ENCODE peak calls at places on chromosomes 13 and 19, in eight cellular contexts. F is fibroblast of pulmonary artery, D is NB4, N is fibroblast of lung, X is esophagus squamous epithelium, J is mesothelial cell of epicardium, P is chondrocyte, R is adrenal gland. O is an unnamed sample.

GRCh38 chr13:48808689-48809088 is 155.0 kb downstream of the CYSLTR2 start:
- DNase-seq in N (peak; percentile 72), D (no peak), F (peak; percentile 46), X (no peak), P (no peak), J (no peak), R (peak; percentile 51), O (no peak)

GRCh38 chr13:105343134-105343806 is 1192.2 kb downstream of the EFNB2 start:
- DNase-seq in N (peak; percentile 78), R (no peak), P (no peak), J (no peak), D (peak; percentile 3), F (peak; percentile 21), X (no peak), O (no peak)

GRCh38 chr19:58098682-58098998 is 609 bp upstream of the ZSCAN18 start:
- DNase-seq in F (no peak), P (no peak), R (no peak), D (no peak), J (no peak), N (no peak), X (no peak), O (no peak)

GRCh38 chr13:99264053-99264452 is 5.9 kb upstream of the GPR18 start:
- DNase-seq in N (no peak), X (no peak), R (no peak), J (no peak), F (no peak), D (peak; percentile 71), P (no peak), O (no peak)

GRCh38 chr19:48330012-48330681 is 4.8 kb downstream of the EMP3 start:
- DNase-seq in P (no peak), J (peak; percentile 83), D (peak; percentile 100), F (no peak), R (peak; percentile 85), X (peak; percentile 39), N (peak; percentile 48), O (peak; percentile 82)

GRCh38 chr19:5006201-5006600 is 37.3 kb downstream of the KDM4B start:
- DNase-seq in P (no peak), F (peak; percentile 49), X (no peak), N (peak; percentile 34), J (no peak), D (peak; percentile 20), R (peak; percentile 71), O (no peak)

GRCh38 chr13:33454844-33455256 is 169.3 kb upstream of the STARD13 start:
- DNase-seq in P (no peak), X (no peak), F (peak; percentile 14), R (no peak), D (no peak), J (no peak), N (peak; percentile 83), O (no peak)

GRCh38 chr19:4379383-4380253 is 20.7 kb downstream of the SH3GL1 start:
- DNase-seq in D (no peak), P (no peak), N (peak; percentile 80), F (peak; percentile 73), X (no peak), J (no peak), R (peak; percentile 80), O (no peak)

GRCh38 chr19:6313398-6313969 is 19.9 kb downstream of the ACER1 start:
- DNase-seq in P (no peak), F (no peak), N (no peak), R (no peak), J (no peak), X (no peak), D (no peak), O (no peak)

GRCh38 chr13:40624338-40624737 is 42.1 kb downstream of the FOXO1 start:
- DNase-seq in N (peak; percentile 31), X (no peak), J (no peak), R (peak; percentile 72), P (no peak), F (no peak), D (no peak), O (no peak)

GRCh38 chr13:73547239-73547638 is 488.4 kb downstream of the KLF5 start:
- DNase-seq in F (no peak), J (no peak), X (no peak), R (no peak), N (no peak), P (no peak), D (no peak), O (no peak)

GRCh38 chr13:25171517-25172302 is at the start of gene AMER2:
- DNase-seq in D (no peak), F (peak; percentile 16), X (no peak), N (peak; percentile 11), P (no peak), J (peak; percentile 81), R (peak; percentile 77), O (peak; percentile 86)
- TF ChIP-seq CTCF in D (no peak), F (no peak), X (no peak), N (no peak), P (no peak), J (no peak), R (no peak), O (no peak)

GRCh38 chr13:30622551-30622950 is 4.8 kb downstream of the USPL1 start:
- DNase-seq in N (no peak), J (no peak), F (no peak), R (no peak), D (no peak), X (no peak), P (no peak), O (no peak)
- TF ChIP-seq CTCF in N (no peak), J (no peak), F (no peak), R (no peak), D (no peak), X (no peak), P (no peak), O (no peak)

DNA sequence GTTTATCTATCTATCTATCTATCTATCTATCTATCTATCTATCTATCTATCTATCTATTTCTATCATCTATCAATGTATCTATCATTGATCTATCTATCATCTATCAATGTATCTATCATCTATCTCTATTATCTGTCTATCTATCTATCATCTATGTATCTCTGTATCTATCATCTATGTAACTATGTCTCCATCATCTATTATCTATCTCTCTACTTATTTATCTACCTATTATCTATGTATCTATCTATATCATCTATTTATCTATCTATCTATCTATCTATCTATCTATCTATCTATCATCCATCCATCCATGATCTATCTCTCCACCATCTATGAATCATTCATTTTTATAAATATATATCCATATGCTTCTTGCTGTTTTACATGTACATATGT is 15.8 kb downstream of the CYP4F3 start:
- DNase-seq in F (no peak), N (no peak), R (no peak), J (no peak), P (no peak), D (no peak), X (no peak), O (no peak)
- TF ChIP-seq CTCF in F (no peak), N (no peak), R (no peak), J (no peak), P (no peak), D (no peak), X (no peak), O (no peak)

DNA sequence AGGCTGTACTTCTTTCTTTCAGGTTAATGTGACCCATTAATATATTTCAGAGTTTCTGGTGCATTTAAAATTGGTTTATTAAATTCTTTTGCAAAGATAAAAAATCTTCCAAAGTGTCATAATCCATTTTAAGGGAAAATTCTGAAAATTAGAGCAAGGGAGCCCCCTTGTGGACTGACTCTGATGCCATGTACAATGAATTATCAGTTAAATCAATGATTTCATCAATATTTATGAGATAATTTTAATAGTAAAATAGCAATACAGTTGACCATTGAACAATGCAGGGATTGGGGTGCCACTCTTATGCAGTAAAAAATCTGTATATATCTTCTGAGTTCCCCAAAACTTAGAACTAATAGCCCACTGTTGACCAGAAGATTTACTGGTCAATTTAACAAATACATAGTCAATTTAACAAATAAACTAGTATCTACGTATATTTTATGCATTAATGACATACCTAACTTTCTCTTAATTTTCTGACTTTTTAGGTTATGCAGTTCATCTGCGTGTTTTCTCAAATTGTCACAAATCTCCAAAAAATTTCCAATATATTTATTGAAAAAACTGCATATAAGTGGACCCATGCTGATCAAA is 479.1 kb upstream of the MIR17HG start:
- DNase-seq in J (no peak), P (no peak), F (peak; percentile 51), N (peak; percentile 7), D (peak; percentile 37), R (peak; percentile 51), X (no peak), O (peak; percentile 31)
- TF ChIP-seq CTCF in J (peak; percentile 85), P (peak; percentile 99), F (peak; percentile 68), N (peak; percentile 49), D (peak; percentile 47), R (peak; percentile 73), X (peak; percentile 56), O (peak; percentile 75)

GRCh38 chr19:35959040-35959967 is 23.1 kb downstream of the LRFN3 start:
- DNase-seq in R (peak; percentile 15), D (no peak), N (no peak), P (no peak), J (no peak), F (no peak), X (no peak), O (peak; percentile 49)
- TF ChIP-seq CTCF in R (no peak), D (no peak), N (peak; percentile 12), P (peak; percentile 66), J (no peak), F (no peak), X (peak; percentile 28), O (no peak)

DNA sequence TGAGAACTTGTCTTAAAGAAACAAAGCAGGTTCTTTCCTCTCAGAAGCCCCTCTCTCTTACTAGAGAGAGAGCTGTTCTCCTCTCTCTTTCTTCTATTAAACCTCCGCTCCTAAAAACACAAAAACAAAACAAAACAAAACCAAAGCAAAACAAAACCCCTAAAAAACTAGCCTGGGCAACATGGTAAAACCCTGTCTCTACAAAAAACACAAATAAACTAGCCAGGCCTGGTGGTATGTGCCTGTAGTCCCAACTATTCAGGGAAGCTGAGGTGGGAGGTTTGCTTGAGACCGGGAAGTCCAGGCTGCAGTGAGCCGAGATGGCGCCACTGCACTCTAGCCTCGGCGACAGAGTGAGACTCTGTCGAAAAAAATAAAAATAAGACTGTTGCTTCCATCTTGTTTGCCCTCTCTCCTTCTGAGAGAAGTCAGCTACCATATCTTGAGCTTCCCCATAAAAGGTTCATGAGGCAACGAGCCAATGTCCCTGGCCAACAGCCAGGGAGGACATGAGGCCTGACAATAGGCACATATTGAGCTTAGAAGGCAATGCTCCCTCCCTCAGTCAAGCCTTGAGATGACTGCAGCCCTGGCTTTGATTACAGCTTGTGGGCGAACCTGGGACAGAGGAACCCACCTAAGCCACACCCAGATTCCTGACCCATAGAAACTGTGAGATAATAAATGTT is 17.5 kb upstream of the FLT3 start:
- DNase-seq in F (peak; percentile 60), P (no peak), X (no peak), J (no peak), N (no peak), R (peak; percentile 72), D (peak; percentile 16), O (no peak)
- TF ChIP-seq CTCF in F (no peak), P (no peak), X (no peak), J (no peak), N (no peak), R (no peak), D (no peak), O (no peak)

O was measured in nephron progenitor cell.